ENCODE peak calls at places on chromosomes 12 and 14, in five cellular contexts. R, X, I, G and C are unnamed samples.
A peak's percentile ranks its signal among the peaks of the same experiment; 100 is the strongest.

GRCh38 chr12:12095016-12095415 is 24.3 kb downstream of the BCL2L14 start:
- DNase-seq in R (no peak), X (no peak), I (no peak), G (peak; percentile 56), C (no peak)

GRCh38 chr12:125246346-125246656 is 181.1 kb downstream of the AACS start:
- DNase-seq in R (no peak), X (no peak), I (no peak), G (no peak), C (no peak)

GRCh38 chr14:92728781-92729364 is 19.6 kb downstream of the LGMN start:
- DNase-seq in R (no peak), X (no peak), I (no peak), G (no peak), C (no peak)

GRCh38 chr12:53770281-53770680 is 18.5 kb upstream of the CISTR start:
- DNase-seq in R (no peak), X (no peak), I (no peak), G (no peak), C (no peak)

GRCh38 chr14:59020382-59020781 is 168.1 kb upstream of the DAAM1 start:
- DNase-seq in R (no peak), X (no peak), I (no peak), G (no peak), C (peak; percentile 33)

GRCh38 chr12:52232916-52233461 is at the start of gene KRT7:
- DNase-seq in R (no peak), X (no peak), I (peak; percentile 69), G (no peak), C (no peak)

GRCh38 chr14:73209943-73210342 is 27.4 kb upstream of the PAPLN start:
- DNase-seq in R (no peak), X (no peak), I (no peak), G (no peak), C (no peak)

GRCh38 chr14:73977896-73978295 is 27.8 kb downstream of the COQ6 start:
- DNase-seq in R (no peak), X (no peak), I (no peak), G (no peak), C (no peak)

GRCh38 chr12:1630827-1631591 is 2.0 kb downstream of the WNT5B start:
- DNase-seq in R (no peak), X (no peak), I (peak; percentile 63), G (peak; percentile 24), C (no peak)

GRCh38 chr14:105258846-105259245 is 10.5 kb downstream of the BTBD6 start:
- DNase-seq in R (no peak), X (no peak), I (no peak), G (no peak), C (no peak)

GRCh38 chr12:64691227-64691792 is 67.9 kb downstream of the GNS start:
- DNase-seq in R (no peak), X (no peak), I (no peak), G (no peak), C (no peak)

GRCh38 chr12:116294464-116295002 is 17.0 kb upstream of the MED13L start:
- DNase-seq in R (no peak), X (no peak), I (no peak), G (no peak), C (no peak)

GRCh38 chr12:116295327-116296263 is 18.1 kb upstream of the MED13L start:
- DNase-seq in R (no peak), X (no peak), I (no peak), G (no peak), C (no peak)

GRCh38 chr12:116297224-116297834 is 19.8 kb upstream of the MED13L start:
- DNase-seq in R (no peak), X (no peak), I (no peak), G (no peak), C (no peak)

GRCh38 chr12:116291218-116291617 is 13.7 kb upstream of the MED13L start:
- DNase-seq in R (no peak), X (no peak), I (no peak), G (no peak), C (no peak)

GRCh38 chr12:116293687-116294463 is 16.4 kb upstream of the MED13L start:
- DNase-seq in R (no peak), X (no peak), I (no peak), G (no peak), C (no peak)
- TF ChIP-seq SUZ12 in R (no peak), X (no peak), I (no peak), G (no peak), C (no peak)

GRCh38 chr12:43917896-43918295 is 82.0 kb downstream of the TMEM117 start:
- DNase-seq in R (no peak), X (no peak), I (no peak), G (no peak), C (no peak)

GRCh38 chr12:43912851-43913250 is 77.0 kb downstream of the TMEM117 start:
- DNase-seq in R (no peak), X (no peak), I (no peak), G (no peak), C (no peak)

GRCh38 chr12:43914391-43914790 is 78.5 kb downstream of the TMEM117 start:
- DNase-seq in R (no peak), X (no peak), I (no peak), G (no peak), C (no peak)

GRCh38 chr12:43914923-43915468 is 79.1 kb downstream of the TMEM117 start:
- DNase-seq in R (no peak), X (no peak), I (no peak), G (peak; percentile 10), C (peak; percentile 12)
- TF ChIP-seq SUZ12 in R (no peak), X (no peak), I (no peak), G (no peak), C (no peak)

GRCh38 chr14:56471056-56471455 is 108.5 kb upstream of the TMEM260 start:
- DNase-seq in R (no peak), X (no peak), I (no peak), G (no peak), C (no peak)

GRCh38 chr14:56474419-56475022 is 105.1 kb upstream of the TMEM260 start:
- DNase-seq in R (peak; percentile 42), X (no peak), I (no peak), G (peak; percentile 16), C (peak; percentile 53)
- TF ChIP-seq SUZ12 in R (no peak), X (no peak), I (no peak), G (no peak), C (no peak)

GRCh38 chr12:92378682-92379479 is 233.2 kb upstream of the BTG1 start:
- DNase-seq in R (no peak), X (no peak), I (no peak), G (no peak), C (no peak)
- TF ChIP-seq SUZ12 in R (no peak), X (no peak), I (no peak), G (no peak), C (no peak)

DNA sequence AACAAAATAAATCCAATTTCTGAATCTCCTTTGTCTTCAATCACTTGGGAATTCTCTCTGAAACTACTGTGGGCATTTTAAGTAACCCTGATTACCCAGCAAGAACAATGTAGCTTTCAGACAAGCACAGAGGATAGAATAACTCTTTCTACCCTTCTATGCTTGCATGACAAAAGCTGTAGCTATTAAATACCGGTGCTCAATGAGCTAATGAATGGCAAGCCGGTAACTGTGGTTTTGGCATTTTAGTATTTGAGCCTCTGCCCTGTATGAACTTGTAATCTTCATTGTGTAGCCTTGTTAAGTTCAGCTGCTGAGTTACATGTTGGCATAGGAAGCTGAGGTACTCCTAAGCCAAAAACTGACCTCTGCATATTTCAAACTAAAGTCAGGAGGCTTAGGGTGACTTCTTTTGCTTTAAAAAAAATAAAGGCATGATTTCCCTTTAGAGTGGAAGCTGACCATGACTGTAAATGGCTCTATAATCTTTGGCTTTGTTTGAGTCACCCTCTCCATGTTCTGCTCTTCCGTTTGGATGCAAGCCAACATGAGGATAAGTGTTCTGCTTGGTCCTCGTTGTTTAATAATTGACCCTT is 171.0 kb upstream of the HIF1A start:
- DNase-seq in R (no peak), X (no peak), I (no peak), G (peak; percentile 84), C (no peak)
- TF ChIP-seq SUZ12 in R (no peak), X (no peak), I (no peak), G (no peak), C (no peak)

GRCh38 chr12:81863406-81863805 is 104.3 kb upstream of the PPFIA2 start:
- DNase-seq in R (peak; percentile 9), X (no peak), I (no peak), G (no peak), C (no peak)
- TF ChIP-seq SUZ12 in R (no peak), X (no peak), I (no peak), G (no peak), C (no peak)

GRCh38 chr14:23551266-23552028 is at the start of gene ZFHX2:
- DNase-seq in R (no peak), X (no peak), I (peak; percentile 92), G (peak; percentile 92), C (peak; percentile 81)
- TF ChIP-seq SUZ12 in R (no peak), X (no peak), I (no peak), G (peak; percentile 87), C (no peak)

DNA sequence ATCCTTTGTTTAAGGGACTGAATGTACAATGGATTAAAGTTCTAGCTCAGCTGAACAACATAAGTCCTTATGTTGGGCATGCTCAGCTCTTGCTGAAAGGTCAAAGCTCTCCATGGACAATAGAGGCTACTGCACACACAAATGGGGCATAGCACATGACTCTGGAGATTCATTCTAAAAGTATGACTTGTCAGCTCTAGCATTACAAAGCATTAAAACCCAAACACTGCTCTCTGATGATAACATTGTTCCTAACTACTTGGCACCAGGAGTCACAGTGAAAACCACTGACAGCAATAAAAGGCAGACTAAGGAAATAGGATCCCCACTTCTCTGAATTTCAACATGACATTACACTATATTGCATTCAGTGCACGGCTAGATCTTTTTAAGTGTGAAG is 21.9 kb upstream of the FSCB start:
- DNase-seq in R (no peak), X (no peak), I (no peak), G (no peak), C (no peak)
- TF ChIP-seq SUZ12 in R (no peak), X (no peak), I (no peak), G (no peak), C (no peak)

GRCh38 chr14:100740931-100741330 is 14.2 kb downstream of the DLK1 start:
- DNase-seq in R (no peak), X (no peak), I (no peak), G (no peak), C (no peak)
- TF ChIP-seq SUZ12 in R (no peak), X (no peak), I (no peak), G (no peak), C (no peak)

GRCh38 chr12:104006929-104007328 is 41.3 kb downstream of the TDG start:
- DNase-seq in R (no peak), X (no peak), I (no peak), G (no peak), C (no peak)
- TF ChIP-seq SUZ12 in R (no peak), X (no peak), I (no peak), G (no peak), C (no peak)